ENCODE peak calls at places on chromosomes 16 and 17, in six cellular contexts. T, Z, M, H, E and W are unnamed samples. For H3K27me3, the result is how much of the 10 kb centered on the place peaks cover.

GRCh38 chr16:88899901-88900648 is 33.6 kb upstream of the PABPN1L start:
- DNase-seq in Z (no peak), T (no peak), H (no peak), M (no peak), E (no peak), W (no peak)

GRCh38 chr17:47210105-47210504 is 957 bp downstream of the MYL4 start:
- DNase-seq in T (no peak), E (no peak), Z (no peak), M (no peak), H (no peak), W (no peak)

GRCh38 chr16:86019446-86020047 is 120.6 kb downstream of the IRF8 start:
- DNase-seq in E (no peak), T (no peak), Z (no peak), M (no peak), H (no peak), W (no peak)

GRCh38 chr17:79537686-79538085 is 73.2 kb downstream of the RBFOX3 start:
- DNase-seq in Z (no peak), M (no peak), T (no peak), E (peak), H (no peak), W (no peak)

GRCh38 chr17:44970136-44970737 is 2.1 kb upstream of the C1QL1 start:
- DNase-seq in H (no peak), Z (peak), E (no peak), M (no peak), T (peak), W (peak)

GRCh38 chr16:10995555-10995954 is 51.2 kb downstream of the CLEC16A start:
- DNase-seq in E (no peak), M (no peak), T (no peak), Z (no peak), H (no peak), W (no peak)

GRCh38 chr17:35315283-35315682 is 58.1 kb downstream of the SLFN11 start:
- DNase-seq in Z (no peak), E (no peak), M (no peak), H (no peak), T (no peak), W (no peak)

GRCh38 chr17:68763551-68763950 is 162.4 kb upstream of the FAM20A start:
- DNase-seq in H (no peak), Z (no peak), M (no peak), E (no peak), T (no peak), W (no peak)

GRCh38 chr17:66299721-66300120 is 2.7 kb upstream of the PRKCA start:
- DNase-seq in T (no peak), M (no peak), E (no peak), Z (no peak), H (no peak), W (no peak)

GRCh38 chr16:9885457-9885856 is 296.8 kb downstream of the GRIN2A start:
- DNase-seq in T (no peak), M (no peak), E (no peak), Z (no peak), H (no peak), W (no peak)

GRCh38 chr16:50298591-50299507 is 32.5 kb downstream of the ADCY7 start:
- DNase-seq in E (peak), Z (no peak), H (peak), M (no peak), T (peak), W (peak)

GRCh38 chr17:17119533-17119932 is 77.3 kb downstream of the MPRIP start:
- DNase-seq in T (peak), H (no peak), Z (no peak), E (peak), M (no peak), W (no peak)

GRCh38 chr16:75593825-75594820 is 27.9 kb downstream of the GABARAPL2 start:
- DNase-seq in T (no peak), Z (no peak), M (no peak), H (no peak), E (no peak), W (no peak)

GRCh38 chr17:41932821-41933389 is 2.5 kb downstream of the ODAD4 start:
- DNase-seq in Z (no peak), E (no peak), T (no peak), M (no peak), H (no peak), W (no peak)

GRCh38 chr17:10618202-10618635 is 38.9 kb downstream of the MYH3 start:
- DNase-seq in E (no peak), T (peak), M (peak), Z (peak), H (no peak), W (peak)

GRCh38 chr16:86946396-86946795 is 368.0 kb downstream of the FOXL1 start:
- DNase-seq in M (no peak), T (no peak), Z (no peak), H (no peak), E (no peak), W (no peak)

GRCh38 chr16:85383836-85384825 is 229.0 kb upstream of the GSE1 start:
- DNase-seq in Z (peak), E (peak), T (no peak), M (no peak), H (no peak), W (no peak)

GRCh38 chr16:22838681-22839080 is 24.7 kb downstream of the HS3ST2 start:
- DNase-seq in T (no peak), M (no peak), Z (no peak), E (no peak), H (no peak), W (no peak)

GRCh38 chr17:40074871-40075215 is 12.1 kb downstream of the THRA start:
- DNase-seq in M (no peak), H (no peak), T (no peak), Z (no peak), E (no peak), W (no peak)

GRCh38 chr16:57313509-57313908 is 29.0 kb upstream of the PLLP start:
- DNase-seq in T (no peak), H (no peak), M (no peak), Z (no peak), E (no peak), W (no peak)

GRCh38 chr16:813204-813915 is 12.8 kb upstream of the GNG13 start:
- DNase-seq in T (peak), E (no peak), H (no peak), Z (peak), M (no peak), W (no peak)

GRCh38 chr16:89633064-89633631 is 19.7 kb downstream of the DPEP1 start:
- DNase-seq in M (no peak), Z (peak), H (no peak), E (no peak), T (no peak), W (no peak)

GRCh38 chr17:38451030-38451839 is 23.0 kb downstream of the ARHGAP23 start:
- DNase-seq in H (no peak), E (no peak), T (no peak), M (no peak), Z (no peak), W (no peak)
- H3K4me3 ChIP-seq in H (peak), E (peak), T (no peak), M (no peak), Z (no peak), W (no peak)

GRCh38 chr17:48636177-48637018 is 10.2 kb upstream of the HOXB9 start:
- DNase-seq in M (peak), E (no peak), Z (peak), T (peak), H (no peak), W (peak)
- TF ChIP-seq CTCF in M (no peak), E (peak), Z (peak), T (peak), H (no peak), W (peak)

GRCh38 chr16:27511657-27512056 is 38.1 kb downstream of the GTF3C1 start:
- DNase-seq in Z (no peak), T (no peak), M (no peak), E (no peak), H (no peak), W (no peak)
- H3K27me3 ChIP-seq in Z (under half), T (under half), M (under half), E (under half), H (under half), W (under half)

GRCh38 chr16:77434022-77434364 is 841 bp downstream of the ADAMTS18 start:
- DNase-seq in M (no peak), H (no peak), T (no peak), E (no peak), Z (no peak), W (no peak)

GRCh38 chr16:77435240-77435819 is 496 bp upstream of the ADAMTS18 start:
- DNase-seq in M (no peak), T (no peak), E (no peak), H (no peak), Z (no peak), W (no peak)

GRCh38 chr16:77432264-77432663 is 2.6 kb downstream of the ADAMTS18 start:
- DNase-seq in T (no peak), Z (no peak), E (no peak), M (no peak), H (no peak), W (no peak)

GRCh38 chr16:77433146-77433545 is 1.7 kb downstream of the ADAMTS18 start:
- DNase-seq in H (no peak), T (no peak), E (no peak), M (no peak), Z (no peak), W (no peak)

DNA sequence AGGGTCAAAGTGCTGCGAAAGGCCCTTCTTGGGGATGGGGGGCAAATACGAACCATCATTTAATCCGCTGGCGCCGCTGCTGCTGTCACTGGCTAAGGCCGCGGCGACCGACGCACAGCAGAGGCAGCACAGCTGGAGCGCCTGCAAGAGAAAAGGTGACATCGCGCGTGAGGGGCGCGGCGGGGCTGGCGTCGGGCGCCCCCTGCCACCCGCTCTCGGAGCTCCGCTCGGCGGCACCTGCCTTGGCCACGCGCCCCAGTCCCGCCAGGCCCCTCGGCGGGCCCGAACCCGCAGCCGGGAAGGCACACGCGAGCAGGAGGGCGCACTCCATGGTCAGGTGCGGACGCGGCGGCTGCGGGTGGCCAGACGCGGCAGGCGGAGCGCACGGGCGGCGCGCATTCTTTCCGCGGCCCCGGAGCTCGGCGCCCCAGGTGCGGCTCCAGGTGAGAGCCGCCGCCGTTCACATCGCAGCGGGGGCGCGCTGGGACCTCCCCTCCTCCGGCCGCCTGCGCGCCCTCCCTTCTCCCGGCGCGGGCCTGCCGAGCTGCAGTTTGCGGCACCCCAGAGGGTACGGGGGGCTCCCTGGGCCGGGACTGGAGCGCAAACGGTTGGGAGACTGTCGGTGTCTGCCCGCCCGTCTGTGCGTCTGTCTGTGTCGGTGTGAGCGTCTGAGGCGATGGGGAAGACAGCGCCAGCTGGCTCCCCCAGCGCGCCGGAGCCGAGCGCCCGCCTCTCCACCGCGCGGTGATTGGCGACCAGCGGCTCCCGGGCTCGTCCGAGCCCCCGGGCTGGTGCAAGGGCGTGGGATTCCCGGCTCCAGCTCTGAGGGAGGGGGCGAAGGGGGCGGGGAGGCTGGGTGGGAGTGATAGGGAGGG is at the start of gene ADAMTS18:
- DNase-seq in Z (no peak), M (no peak), E (no peak), T (no peak), H (no peak), W (peak)
- H3K4me3 ChIP-seq in Z (no peak), M (no peak), E (no peak), T (no peak), H (peak), W (no peak)